ENCODE peak calls at places on chromosomes 7 and 10, in eight cellular contexts. G is adipocyte, H is HCT116, Y is fibroblast of lung, S is DND-41, P is HepG2, B is K562, N is SK-N-SH. U is an unnamed sample.

GRCh38 chr7:157139142-157140117 is 704 bp downstream of the UBE3C start:
- DNase-seq in B (no peak), P (no peak), H (no peak), S (peak; percentile 29), G (peak; percentile 80), Y (peak; percentile 39), N (no peak), U (peak; percentile 79)

GRCh38 chr10:11684717-11685645 is 57.2 kb upstream of the ECHDC3 start:
- DNase-seq in P (no peak), B (peak; percentile 73), S (peak; percentile 66), H (peak; percentile 96), Y (peak; percentile 80), G (peak; percentile 71), N (no peak), U (peak; percentile 95)

GRCh38 chr10:62380002-62380401 is 5.8 kb downstream of the ZNF365 start:
- DNase-seq in P (peak; percentile 10), S (no peak), N (no peak), H (peak; percentile 60), B (no peak), G (peak; percentile 60), Y (peak; percentile 64), U (no peak)

GRCh38 chr7:30510124-30511074 is 5.8 kb upstream of the GGCT start:
- DNase-seq in H (peak; percentile 36), N (peak; percentile 52), P (peak; percentile 42), S (peak; percentile 30), Y (peak; percentile 59), B (peak; percentile 37), G (peak; percentile 65), U (peak; percentile 80)

GRCh38 chr10:132571565-132572544 is 34.3 kb downstream of the INPP5A start:
- DNase-seq in H (peak; percentile 65), B (peak; percentile 63), Y (peak; percentile 63), S (peak; percentile 78), G (peak; percentile 62), P (peak; percentile 75), N (peak; percentile 65), U (peak; percentile 99)

GRCh38 chr7:367351-367841 is 77.4 kb downstream of the FOXL3 start:
- DNase-seq in G (no peak), N (no peak), S (no peak), P (no peak), B (no peak), Y (no peak), H (no peak), U (no peak)

GRCh38 chr7:49927581-49927980 is 154.1 kb downstream of the VWC2 start:
- DNase-seq in N (no peak), H (no peak), Y (no peak), B (no peak), P (no peak), S (no peak), G (no peak), U (no peak)

GRCh38 chr7:138565451-138566114 is 105.5 kb downstream of the TRIM24 start:
- DNase-seq in H (peak; percentile 7), G (peak; percentile 12), N (no peak), B (no peak), Y (peak; percentile 67), P (peak; percentile 98), S (peak; percentile 46), U (no peak)

GRCh38 chr7:127536426-127537152 is 48.8 kb downstream of the GCC1 start:
- DNase-seq in H (no peak), P (no peak), G (peak; percentile 9), Y (no peak), N (peak; percentile 30), S (no peak), B (no peak), U (no peak)

GRCh38 chr7:12111461-12112405 is 99.4 kb upstream of the TMEM106B start:
- DNase-seq in Y (peak; percentile 52), P (no peak), N (peak; percentile 83), B (no peak), G (peak; percentile 71), S (no peak), H (no peak), U (no peak)

GRCh38 chr10:1311707-1312106 is 255.5 kb downstream of the WDR37 start:
- DNase-seq in G (no peak), H (no peak), Y (no peak), B (no peak), N (no peak), P (no peak), S (no peak), U (no peak)

GRCh38 chr10:1309969-1310789 is 254.0 kb downstream of the WDR37 start:
- DNase-seq in S (no peak), B (no peak), G (no peak), H (no peak), Y (no peak), N (no peak), P (no peak), U (no peak)

GRCh38 chr10:1308415-1308814 is 252.2 kb downstream of the WDR37 start:
- DNase-seq in B (no peak), P (no peak), N (no peak), H (no peak), Y (no peak), G (no peak), S (no peak), U (no peak)

GRCh38 chr10:1309237-1309968 is 253.2 kb downstream of the WDR37 start:
- DNase-seq in S (no peak), B (no peak), N (no peak), H (no peak), G (no peak), Y (no peak), P (no peak), U (no peak)
- H3K9ac ChIP-seq in S (no peak overlapping the region), B (no peak overlapping the region), N (no peak overlapping the region), H (no peak overlapping the region), G (no peak overlapping the region), Y (no peak overlapping the region), P (no peak overlapping the region), U (no peak overlapping the region)

GRCh38 chr7:26155531-26156375 is 3.8 kb downstream of the NFE2L3 start:
- DNase-seq in P (peak; percentile 39), S (no peak), N (no peak), G (peak; percentile 58), H (no peak), B (no peak), Y (peak; percentile 44), U (no peak)

GRCh38 chr7:26153823-26154783 is 2.1 kb downstream of the NFE2L3 start:
- DNase-seq in G (no peak), P (no peak), Y (peak; percentile 38), B (peak; percentile 37), S (no peak), H (no peak), N (no peak), U (no peak)

GRCh38 chr7:26157520-26158105 is 5.6 kb downstream of the NFE2L3 start:
- DNase-seq in S (no peak), Y (no peak), B (no peak), P (no peak), G (no peak), H (no peak), N (no peak), U (no peak)

GRCh38 chr7:26159243-26159642 is 7.2 kb downstream of the NFE2L3 start:
- DNase-seq in P (peak; percentile 70), B (no peak), N (no peak), H (no peak), Y (no peak), G (no peak), S (no peak), U (no peak)

GRCh38 chr7:26156454-26157365 is 4.7 kb downstream of the NFE2L3 start:
- DNase-seq in N (no peak), B (no peak), Y (peak; percentile 89), P (peak; percentile 81), G (peak; percentile 86), H (peak; percentile 28), S (peak; percentile 59), U (no peak)
- H3K9ac ChIP-seq in N (peak overlapping the region; percentile 66), B (no peak overlapping the region), Y (no peak overlapping the region), P (no peak overlapping the region), G (no peak overlapping the region), H (peak overlapping the region; percentile 24), S (peak overlapping the region; percentile 13), U (no peak overlapping the region)

GRCh38 chr10:80266513-80266863 is 23.0 kb downstream of the MAT1A start:
- DNase-seq in P (no peak), G (no peak), Y (no peak), S (no peak), B (peak; percentile 70), N (no peak), H (no peak), U (no peak)

GRCh38 chr10:80261316-80262030 is 28.0 kb downstream of the MAT1A start:
- DNase-seq in P (peak; percentile 56), H (no peak), N (no peak), Y (no peak), G (no peak), S (no peak), B (peak; percentile 14), U (peak; percentile 17)

GRCh38 chr10:80260295-80261243 is 28.9 kb downstream of the MAT1A start:
- DNase-seq in P (peak; percentile 48), G (peak; percentile 67), N (peak; percentile 74), S (peak; percentile 39), H (no peak), B (peak; percentile 68), Y (peak; percentile 12), U (peak; percentile 70)

GRCh38 chr10:80265740-80266512 is 23.5 kb downstream of the MAT1A start:
- DNase-seq in B (no peak), N (no peak), G (no peak), H (no peak), Y (no peak), S (peak; percentile 18), P (no peak), U (no peak)

GRCh38 chr10:80264081-80265056 is 25.1 kb downstream of the MAT1A start:
- DNase-seq in Y (no peak), B (no peak), N (no peak), G (no peak), S (no peak), P (peak; percentile 88), H (no peak), U (no peak)
- H3K9ac ChIP-seq in Y (no peak overlapping the region), B (no peak overlapping the region), N (no peak overlapping the region), G (no peak overlapping the region), S (no peak overlapping the region), P (peak overlapping the region; percentile 53), H (no peak overlapping the region), U (no peak overlapping the region)

GRCh38 chr10:44651395-44651661 is 259.8 kb upstream of the TMEM72 start:
- DNase-seq in N (no peak), S (no peak), G (no peak), B (no peak), P (no peak), Y (no peak), H (no peak), U (no peak)

GRCh38 chr10:44648691-44649090 is 262.4 kb upstream of the TMEM72 start:
- DNase-seq in G (no peak), S (no peak), H (no peak), Y (no peak), N (no peak), B (no peak), P (no peak), U (no peak)

GRCh38 chr10:44650576-44651394 is 260.4 kb upstream of the TMEM72 start:
- DNase-seq in G (peak; percentile 42), N (no peak), P (no peak), B (no peak), Y (no peak), S (no peak), H (no peak), U (no peak)

GRCh38 chr10:44647877-44648542 is 263.1 kb upstream of the CXCL12 start:
- DNase-seq in Y (peak; percentile 71), H (no peak), G (peak; percentile 59), P (no peak), S (peak; percentile 19), B (no peak), N (no peak), U (peak; percentile 41)

DNA sequence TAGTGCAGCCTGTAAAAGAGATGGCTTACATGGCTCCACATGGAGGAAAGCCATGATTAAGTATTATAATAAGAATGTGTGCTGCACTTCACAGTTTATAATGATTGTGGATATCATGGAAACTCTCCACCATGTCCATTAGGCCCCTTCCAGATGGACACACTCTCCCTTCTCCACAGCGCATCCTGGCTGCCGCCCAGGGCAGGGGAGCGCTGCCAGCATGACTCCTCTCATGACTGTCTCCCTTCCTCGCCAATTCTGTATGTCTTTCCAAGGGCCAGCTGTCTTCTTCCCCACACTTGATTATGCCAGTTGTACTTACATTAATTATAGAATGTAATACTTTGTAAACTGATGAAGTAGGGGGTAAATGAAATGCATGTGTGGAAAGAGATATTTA is 259.3 kb upstream of the TMEM72 start:
- DNase-seq in B (no peak), Y (peak; percentile 49), G (no peak), P (no peak), H (no peak), N (no peak), S (no peak), U (no peak)
- H3K9ac ChIP-seq in B (no peak overlapping the region), Y (no peak overlapping the region), G (no peak overlapping the region), P (no peak overlapping the region), H (no peak overlapping the region), N (no peak overlapping the region), S (no peak overlapping the region), U (no peak overlapping the region)

U was measured in Karpas-422.